ENCODE peak calls at places on chromosome 10, in four cellular contexts. Z, O, M and K are unnamed samples.

GRCh38 chr10:11611248-11612003 is at the start of gene USP6NL:
- DNase-seq in Z (peak; percentile 74), M (peak; percentile 93), O (peak; percentile 96), K (peak; percentile 52)

GRCh38 chr10:103691723-103692380 is 163.5 kb downstream of the SH3PXD2A start:
- DNase-seq in O (no peak), Z (peak; percentile 48), M (no peak), K (no peak)

GRCh38 chr10:18647945-18648344 is 3.4 kb downstream of the NSUN6 start:
- DNase-seq in O (no peak), M (no peak), Z (no peak), K (no peak)

GRCh38 chr10:126903646-126904360 is 1.4 kb upstream of the DOCK1 start:
- DNase-seq in O (no peak), Z (no peak), M (no peak), K (no peak)

GRCh38 chr10:16986406-16987128 is 143.0 kb downstream of the CUBN start:
- DNase-seq in O (no peak), Z (peak; percentile 88), M (no peak), K (no peak)

GRCh38 chr10:108384378-108384777 is 1219.9 kb upstream of the SORCS1 start:
- DNase-seq in M (no peak), Z (no peak), O (no peak), K (no peak)

GRCh38 chr10:126098216-126098561 is 201.8 kb downstream of the FANK1 start:
- DNase-seq in Z (no peak), O (no peak), M (no peak), K (no peak)

GRCh38 chr10:29760139-29760538 is 125.4 kb upstream of the SVIL start:
- DNase-seq in Z (no peak), O (no peak), M (no peak), K (no peak)

GRCh38 chr10:103197177-103197576 is 4.1 kb upstream of the NT5C2 start:
- DNase-seq in O (peak; percentile 80), Z (peak; percentile 75), M (peak; percentile 65), K (peak; percentile 11)

GRCh38 chr10:70668454-70668970 is 3.8 kb upstream of the ADAMTS14 start:
- DNase-seq in M (no peak), Z (peak; percentile 24), O (no peak), K (no peak)

GRCh38 chr10:122267849-122268737 is 3.0 kb upstream of the BTBD16 start:
- DNase-seq in O (peak; percentile 37), M (peak; percentile 71), Z (peak; percentile 25), K (no peak)

GRCh38 chr10:27256790-27257189 is 16.2 kb upstream of the ACBD5 start:
- DNase-seq in Z (no peak), O (no peak), M (no peak), K (no peak)

GRCh38 chr10:132865236-132865635 is 77.1 kb downstream of the CFAP46 start:
- DNase-seq in O (peak; percentile 18), Z (no peak), M (peak; percentile 52), K (no peak)

GRCh38 chr10:105545101-105545500 is 904.0 kb downstream of the SORCS3 start:
- DNase-seq in Z (no peak), M (no peak), O (no peak), K (no peak)

GRCh38 chr10:122515022-122515424 is 45.5 kb upstream of the DMBT1 start:
- DNase-seq in O (no peak), Z (no peak), M (no peak), K (no peak)

GRCh38 chr10:102268333-102268999 is 23.1 kb downstream of the GBF1 start:
- DNase-seq in Z (peak; percentile 59), O (no peak), M (no peak), K (no peak)

GRCh38 chr10:58942724-58943123 is 233.7 kb upstream of the PHYHIPL start:
- DNase-seq in O (no peak), Z (no peak), M (no peak), K (no peak)

GRCh38 chr10:124696446-124697392 is 47.5 kb downstream of the FAM53B start:
- DNase-seq in M (no peak), Z (no peak), O (no peak), K (no peak)

GRCh38 chr10:80485410-80486135 is 31.5 kb downstream of the TSPAN14 start:
- DNase-seq in M (no peak), O (no peak), Z (no peak), K (no peak)

GRCh38 chr10:76456190-76456589 is 1024.8 kb downstream of the LRMDA start:
- DNase-seq in Z (no peak), M (no peak), O (no peak), K (no peak)

GRCh38 chr10:11344550-11344949 is 266.9 kb downstream of the USP6NL start:
- DNase-seq in M (no peak), Z (no peak), O (no peak), K (no peak)

GRCh38 chr10:60352105-60352504 is 37.6 kb downstream of the ANK3 start:
- DNase-seq in M (no peak), Z (no peak), O (no peak), K (no peak)

GRCh38 chr10:48800283-48800675 is 115.6 kb downstream of the WDFY4 start:
- DNase-seq in M (no peak), Z (no peak), O (peak; percentile 34), K (no peak)

GRCh38 chr10:127972958-127973357 is 66.1 kb downstream of the PTPRE start:
- DNase-seq in M (no peak), Z (no peak), O (no peak), K (no peak)

GRCh38 chr10:120987359-120987758 is 136.2 kb downstream of the WDR11 start:
- DNase-seq in O (no peak), M (no peak), Z (no peak), K (no peak)

GRCh38 chr10:48493083-48493871 is 111.6 kb downstream of the ARHGAP22 start:
- DNase-seq in Z (no peak), O (peak; percentile 34), M (no peak), K (no peak)

GRCh38 chr10:132882481-132882951 is 59.9 kb downstream of the CFAP46 start:
- DNase-seq in O (peak; percentile 20), Z (no peak), M (peak; percentile 54), K (no peak)

DNA sequence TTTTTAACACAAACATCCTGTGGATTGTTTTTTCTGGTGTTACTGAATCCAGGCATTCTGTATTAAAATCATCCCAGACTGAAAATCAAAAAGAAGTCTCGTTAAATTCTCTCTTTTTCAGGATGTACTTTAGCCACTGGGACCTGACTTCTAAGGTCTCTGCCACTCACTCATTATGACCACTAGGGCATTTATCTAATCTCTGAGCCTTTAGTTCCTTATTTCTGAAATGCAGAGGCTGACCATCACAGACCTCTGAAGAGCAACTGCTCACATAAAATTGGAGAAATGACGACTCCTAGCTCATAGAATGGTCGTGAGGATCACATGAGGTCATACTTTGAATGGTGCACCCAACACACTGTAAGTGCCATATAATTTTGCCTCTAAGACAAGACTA is 63.2 kb downstream of the KCNMA1 start:
- DNase-seq in Z (no peak), O (no peak), M (no peak), K (no peak)
- TF ChIP-seq CTCF in Z (no peak), O (peak; percentile 14), M (no peak), K (no peak)

GRCh38 chr10:116466715-116467422 is 39.2 kb downstream of the PNLIPRP3 start:
- DNase-seq in O (no peak), Z (no peak), M (no peak), K (no peak)

GRCh38 chr10:116472874-116473273 is 45.2 kb downstream of the PNLIPRP3 start:
- DNase-seq in M (no peak), Z (peak; percentile 6), O (no peak), K (no peak)

GRCh38 chr10:116469437-116469836 is 41.8 kb downstream of the PNLIPRP3 start:
- DNase-seq in Z (peak; percentile 13), M (no peak), O (no peak), K (no peak)

GRCh38 chr10:116470071-116470470 is 42.4 kb downstream of the PNLIPRP3 start:
- DNase-seq in M (no peak), O (no peak), Z (no peak), K (no peak)

GRCh38 chr10:116470768-116471415 is 43.2 kb downstream of the PNLIPRP3 start:
- DNase-seq in M (no peak), Z (no peak), O (no peak), K (no peak)
- TF ChIP-seq CTCF in M (no peak), Z (peak; percentile 18), O (no peak), K (peak; percentile 20)

DNA sequence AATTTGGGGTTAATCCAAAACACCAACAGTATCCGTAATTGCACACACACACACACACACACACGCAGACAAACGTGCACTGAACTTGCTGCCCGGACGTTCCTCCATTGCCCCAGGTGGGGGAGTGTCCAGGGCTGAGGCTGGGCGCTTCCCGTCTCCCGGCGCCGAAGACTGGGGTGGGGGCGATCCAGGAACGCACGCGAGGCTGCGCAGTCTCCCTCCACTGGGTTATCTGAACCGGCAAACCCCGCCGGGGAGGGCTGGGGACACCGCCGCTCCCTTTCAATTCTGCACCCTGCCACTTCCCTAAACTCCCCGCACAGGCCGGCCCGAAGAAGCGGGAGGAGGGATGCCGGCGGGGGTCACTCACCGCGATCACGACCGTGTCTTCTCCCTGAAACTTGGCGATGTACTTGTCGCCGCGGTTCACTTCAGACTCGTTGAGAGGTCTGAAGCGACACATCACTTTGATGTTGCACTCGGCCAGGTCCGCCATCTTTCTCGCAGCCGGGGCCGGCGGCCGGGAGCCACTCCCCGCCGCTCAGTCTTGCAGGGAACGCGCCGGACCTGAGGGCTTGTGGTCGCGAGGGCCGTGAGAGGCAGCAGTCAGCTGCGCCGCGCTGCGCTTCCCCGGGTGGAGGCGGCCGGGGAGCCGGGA is 618 bp downstream of the KIF5B start:
- DNase-seq in O (peak; percentile 82), M (peak; percentile 85), Z (peak; percentile 41), K (no peak)
- TF ChIP-seq CTCF in O (no peak), M (no peak), Z (no peak), K (peak; percentile 6)

GRCh38 chr10:24370877-24371276 is 161.9 kb downstream of the KIAA1217 start:
- DNase-seq in O (no peak), Z (no peak), M (no peak), K (no peak)
- TF ChIP-seq CTCF in O (no peak), Z (no peak), M (no peak), K (no peak)

GRCh38 chr10:46220872-46221538 is 65.8 kb upstream of the ANTXRL start:
- DNase-seq in O (no peak), Z (no peak), M (no peak), K (no peak)
- TF ChIP-seq CTCF in O (no peak), Z (no peak), M (no peak), K (no peak)

GRCh38 chr10:81894616-81895015 is 19.6 kb downstream of the NRG3 start:
- DNase-seq in O (no peak), M (no peak), Z (no peak), K (no peak)

GRCh38 chr10:81886939-81887338 is 11.9 kb downstream of the NRG3 start:
- DNase-seq in O (no peak), M (no peak), Z (no peak), K (no peak)

GRCh38 chr10:81884856-81885255 is 9.9 kb downstream of the NRG3 start:
- DNase-seq in Z (no peak), O (no peak), M (no peak), K (no peak)

GRCh38 chr10:81885491-81885890 is 10.5 kb downstream of the NRG3 start:
- DNase-seq in Z (no peak), O (no peak), M (no peak), K (no peak)

GRCh38 chr10:81889181-81889769 is 14.3 kb downstream of the NRG3 start:
- DNase-seq in O (no peak), M (no peak), Z (no peak), K (no peak)
- TF ChIP-seq CTCF in O (no peak), M (no peak), Z (no peak), K (no peak)